ENCODE peak calls at places on chromosomes 6 and 20, in six cellular contexts. B is stimulated activated CD4-positive, alpha-beta T cell treated with anti-CD3 and anti-CD28 coated beads, Interleukin-12 subunit alpha, Interleukin-12 subunit beta, amount 100 ng/mL, for 4 hours; X is activated naive CD4-positive, alpha-beta T cell treated with anti-CD3 and anti-CD28 coated beads, Interleukin-2, amount 50 U/mL, for 72 hours; W is stomach; K is CD8-positive, alpha-beta memory T cell; T is ascending aorta. D is an unnamed sample.

GRCh38 chr6:101232946-101233345 is 160.6 kb upstream of the GRIK2 start:
- DNase-seq in B (no peak), X (no peak), W (no peak), K (no peak), T (no peak), D (no peak)

GRCh38 chr6:86943819-86944407 is 6.6 kb downstream of the HTR1E start:
- DNase-seq in B (no peak), X (no peak), W (peak), K (no peak), T (no peak), D (no peak)

GRCh38 chr6:4280721-4281120 is 145.3 kb upstream of the ECI2 start:
- DNase-seq in B (no peak), X (no peak), W (no peak), K (no peak), T (no peak), D (no peak)

GRCh38 chr20:17460119-17460518 is 71.1 kb downstream of the BFSP1 start:
- DNase-seq in B (no peak), X (no peak), W (no peak), K (no peak), T (no peak), D (no peak)

GRCh38 chr6:130050230-130050629 is 31.8 kb downstream of the L3MBTL3 start:
- DNase-seq in B (no peak), X (no peak), W (no peak), K (no peak), T (no peak), D (no peak)

GRCh38 chr20:23399568-23400241 is 21.6 kb downstream of the NAPB start:
- DNase-seq in B (no peak), X (peak), W (no peak), K (no peak), T (no peak), D (no peak)

GRCh38 chr6:32973144-32973854 is 4.9 kb downstream of the BRD2 start:
- DNase-seq in B (peak), X (peak), W (peak), K (peak), T (no peak), D (peak)

GRCh38 chr6:13504611-13505344 is 17.4 kb upstream of the GFOD1 start:
- DNase-seq in B (no peak), X (no peak), W (no peak), K (no peak), T (no peak), D (no peak)

GRCh38 chr6:36035240-36035639 is 7.6 kb downstream of the MAPK14 start:
- DNase-seq in B (no peak), X (no peak), W (no peak), K (no peak), T (no peak), D (no peak)

GRCh38 chr6:13445005-13445743 is 42.2 kb downstream of the GFOD1 start:
- DNase-seq in B (no peak), X (no peak), W (peak), K (no peak), T (no peak), D (no peak)

GRCh38 chr6:130973521-130974277 is 89.3 kb downstream of the EPB41L2 start:
- DNase-seq in B (no peak), X (no peak), W (no peak), K (no peak), T (no peak), D (no peak)

GRCh38 chr6:23637296-23637695 is 488.7 kb upstream of the NRSN1 start:
- DNase-seq in B (no peak), X (no peak), W (no peak), K (no peak), T (no peak), D (no peak)

GRCh38 chr6:166977626-166978550 is 21.3 kb upstream of the CEP43 start:
- DNase-seq in B (no peak), X (no peak), W (no peak), K (no peak), T (no peak), D (no peak)

GRCh38 chr20:11569163-11569562 is 348.5 kb upstream of the BTBD3 start:
- DNase-seq in B (no peak), X (no peak), W (no peak), K (no peak), T (no peak), D (no peak)

GRCh38 chr6:49264496-49264895 is 198.6 kb downstream of the MMUT start:
- DNase-seq in B (no peak), X (no peak), W (no peak), K (no peak), T (no peak), D (no peak)

GRCh38 chr6:16105874-16106273 is 23.0 kb upstream of the MYLIP start:
- DNase-seq in B (no peak), X (no peak), W (no peak), K (no peak), T (no peak), D (no peak)

GRCh38 chr6:160278786-160279310 is 20.2 kb upstream of the SLC22A2 start:
- DNase-seq in B (no peak), X (no peak), W (no peak), K (no peak), T (no peak), D (no peak)

GRCh38 chr20:57596998-57597939 is 23.0 kb downstream of the ZBP1 start:
- DNase-seq in B (peak), X (peak), W (peak), K (peak), T (no peak), D (peak)

GRCh38 chr6:77740380-77740779 is 87.5 kb downstream of the MEI4 start:
- DNase-seq in B (no peak), X (no peak), W (no peak), K (no peak), T (no peak), D (no peak)

GRCh38 chr6:15066433-15067337 is 179.2 kb upstream of the JARID2 start:
- DNase-seq in B (no peak), X (no peak), W (no peak), K (no peak), T (peak), D (no peak)

GRCh38 chr6:53765270-53765669 is 29.5 kb upstream of the LRRC1 start:
- DNase-seq in B (no peak), X (no peak), W (no peak), K (no peak), T (no peak), D (no peak)

GRCh38 chr20:9353916-9354276 is 160.5 kb upstream of the LAMP5 start:
- DNase-seq in B (no peak), X (no peak), W (no peak), K (no peak), T (no peak), D (no peak)

GRCh38 chr6:148419430-148419829 is 76.8 kb downstream of the SASH1 start:
- DNase-seq in B (no peak), X (no peak), W (no peak), K (no peak), T (no peak), D (no peak)

GRCh38 chr20:50691585-50692552 is 527 bp upstream of the RIPOR3 start:
- DNase-seq in B (no peak), X (no peak), W (no peak), K (no peak), T (no peak), D (no peak)

GRCh38 chr20:21103582-21104465 is 2.3 kb downstream of the LINC00237 start:
- DNase-seq in B (no peak), X (peak), W (no peak), K (no peak), T (no peak), D (no peak)

GRCh38 chr20:2212457-2213005 is 83.3 kb upstream of the TGM3 start:
- DNase-seq in B (no peak), X (no peak), W (no peak), K (no peak), T (no peak), D (no peak)

GRCh38 chr6:27894839-27895762 is 17.1 kb downstream of the OR2B2 start:
- DNase-seq in B (peak), X (peak), W (peak), K (peak), T (no peak), D (peak)

GRCh38 chr6:88119769-88120168 is 46.4 kb downstream of the CNR1 start:
- DNase-seq in B (no peak), X (no peak), W (no peak), K (no peak), T (no peak), D (no peak)

GRCh38 chr20:57890254-57890800 is 180.5 kb upstream of the PMEPA1 start:
- DNase-seq in B (no peak), X (no peak), W (no peak), K (no peak), T (no peak), D (no peak)

GRCh38 chr6:157715766-157716171 is 107.3 kb upstream of the SNX9 start:
- DNase-seq in B (no peak), X (no peak), W (no peak), K (no peak), T (no peak), D (no peak)

GRCh38 chr6:137070303-137070702 is 25.5 kb upstream of the IL20RA start:
- DNase-seq in B (no peak), X (no peak), W (no peak), K (no peak), T (no peak), D (no peak)

GRCh38 chr6:51930602-51931001 is 156.8 kb downstream of the PKHD1 start:
- DNase-seq in B (no peak), X (no peak), W (no peak), K (no peak), T (no peak), D (no peak)

GRCh38 chr20:44209691-44210421 is 715 bp downstream of the OSER1 start:
- DNase-seq in B (no peak), X (no peak), W (peak), K (no peak), T (no peak), D (no peak)

GRCh38 chr20:50163570-50164317 is 10.2 kb upstream of the PEDS1 start:
- DNase-seq in B (no peak), X (no peak), W (no peak), K (no peak), T (no peak), D (no peak)

GRCh38 chr6:26657268-26657667 is 2.3 kb downstream of the ZNF322 start:
- DNase-seq in B (no peak), X (no peak), W (no peak), K (no peak), T (no peak), D (no peak)

GRCh38 chr6:126176266-126176665 is 163.6 kb upstream of the CENPW start:
- DNase-seq in B (no peak), X (no peak), W (no peak), K (no peak), T (no peak), D (no peak)

GRCh38 chr6:164690702-164691500 is 618.5 kb downstream of the C6orf118 start:
- DNase-seq in B (no peak), X (no peak), W (no peak), K (no peak), T (no peak), D (no peak)

GRCh38 chr6:71080793-71081192 is 123.9 kb upstream of the B3GAT2 start:
- DNase-seq in B (no peak), X (no peak), W (no peak), K (no peak), T (no peak), D (no peak)

GRCh38 chr6:35264550-35265274 is 5.2 kb downstream of the ZNF76 start:
- DNase-seq in B (no peak), X (no peak), W (no peak), K (no peak), T (no peak), D (no peak)